ENCODE peak calls at places on chromosomes 4 and X, in five cellular contexts. X is NCI-H2171 treated with DMSO at 0.1 percent for 48 hours, C is GM23248, K is right atrium auricular region, G is GM04504. B is an unnamed sample.

GRCh38 chr4:1720163-1720983 is 750 bp downstream of the TMEM129 start:
- DNase-seq in X (no peak), C (peak), K (no peak), G (no peak), B (peak)

GRCh38 chrX:100926453-100926852 is 2.3 kb downstream of the XKRX start:
- DNase-seq in X (no peak), C (peak), K (no peak), G (no peak), B (no peak)

GRCh38 chrX:13432776-13433605 is 113.1 kb upstream of the ATXN3L start:
- DNase-seq in X (no peak), C (peak), K (no peak), G (peak), B (no peak)

GRCh38 chr4:108762559-108763225 is at the start of gene ETNPPL:
- DNase-seq in X (no peak), C (peak), K (no peak), G (no peak), B (no peak)

GRCh38 chrX:148723551-148723950 is 223.1 kb downstream of the AFF2 start:
- DNase-seq in X (no peak), C (no peak), K (no peak), G (no peak), B (no peak)

GRCh38 chr4:78610546-78611214 is 59.1 kb downstream of the ANXA3 start:
- DNase-seq in X (no peak), C (peak), K (no peak), G (peak), B (no peak)

GRCh38 chr4:105145913-105146285 is 777 bp upstream of the TET2 start:
- DNase-seq in X (no peak), C (no peak), K (no peak), G (no peak), B (peak)

GRCh38 chr4:113209652-113210320 is 160.3 kb downstream of the ANK2 start:
- DNase-seq in X (no peak), C (no peak), K (no peak), G (no peak), B (no peak)

GRCh38 chrX:103157511-103158316 is 57.2 kb upstream of the BEX4 start:
- DNase-seq in X (peak), C (peak), K (no peak), G (no peak), B (no peak)

GRCh38 chrX:78517124-78517523 is 142.0 kb downstream of the RTL3 start:
- DNase-seq in X (no peak), C (no peak), K (no peak), G (no peak), B (no peak)

GRCh38 chrX:154655786-154656185 is 2.4 kb upstream of the CTAG2 start:
- DNase-seq in X (no peak), C (no peak), K (no peak), G (no peak), B (no peak)

GRCh38 chr4:86496094-86497060 is 97.7 kb upstream of the PTPN13 start:
- DNase-seq in X (peak), C (peak), K (no peak), G (no peak), B (no peak)

GRCh38 chrX:94742772-94743171 is 1068.8 kb downstream of the FAM133A start:
- DNase-seq in X (no peak), C (no peak), K (no peak), G (no peak), B (no peak)

GRCh38 chrX:27132851-27133250 is 330.3 kb downstream of the PPP4R3C start:
- DNase-seq in X (no peak), C (no peak), K (no peak), G (no peak), B (no peak)

GRCh38 chrX:133610056-133610455 is 194.8 kb upstream of the GPC4 start:
- DNase-seq in X (no peak), C (peak), K (no peak), G (peak), B (no peak)

GRCh38 chr4:173801876-173802713 is 272.1 kb upstream of the HAND2 start:
- DNase-seq in X (no peak), C (peak), K (no peak), G (no peak), B (no peak)

B was measured in lung.